ENCODE peak calls at places on chromosomes 13 and 19, in eight cellular contexts. L is adipocyte, B is lower leg skin, D is NCI-H82, V is small intestine, E is GDM1, O is head of caudate nucleus, A is uterus. G is an unnamed sample.

GRCh38 chr13:29756506-29756905 is 93.9 kb downstream of the UBL3 start:
- DNase-seq in L (peak), B (no peak), D (no peak), V (no peak), E (no peak), O (no peak), A (no peak), G (no peak)

GRCh38 chr13:50526771-50527567 is 316.5 kb downstream of the DLEU7 start:
- DNase-seq in L (no peak), B (no peak), D (no peak), V (no peak), E (no peak), O (no peak), A (no peak), G (no peak)

GRCh38 chr19:53158119-53158656 is 665 bp downstream of the ZNF347 start:
- DNase-seq in L (peak), B (peak), D (peak), V (peak), E (no peak), O (no peak), A (peak), G (no peak)

GRCh38 chr19:18879579-18880373 is 16.2 kb downstream of the CERS1 start:
- DNase-seq in L (peak), B (no peak), D (peak), V (peak), E (peak), O (no peak), A (no peak), G (no peak)

GRCh38 chr13:99224019-99224418 is 23.4 kb downstream of the UBAC2 start:
- DNase-seq in L (no peak), B (no peak), D (peak), V (no peak), E (no peak), O (no peak), A (no peak), G (no peak)

GRCh38 chr19:47072323-47072722 is 23.9 kb upstream of the TMEM160 start:
- DNase-seq in L (no peak), B (no peak), D (no peak), V (no peak), E (no peak), O (no peak), A (no peak), G (no peak)

GRCh38 chr13:34913040-34913439 is 29.0 kb upstream of the NBEA start:
- DNase-seq in L (peak), B (no peak), D (peak), V (no peak), E (no peak), O (no peak), A (no peak), G (no peak)

GRCh38 chr19:10141973-10142372 is 22.3 kb upstream of the EIF3G start:
- DNase-seq in L (no peak), B (no peak), D (no peak), V (no peak), E (no peak), O (no peak), A (no peak), G (no peak)

GRCh38 chr13:96003304-96003703 is 49.9 kb downstream of the UGGT2 start:
- DNase-seq in L (no peak), B (no peak), D (no peak), V (no peak), E (no peak), O (no peak), A (no peak), G (no peak)

GRCh38 chr19:31347828-31348314 is 1.4 kb downstream of the TSHZ3 start:
- DNase-seq in L (peak), B (no peak), D (no peak), V (no peak), E (no peak), O (no peak), A (peak), G (no peak)

GRCh38 chr13:112987625-112988024 is 18.6 kb downstream of the MCF2L start:
- DNase-seq in L (no peak), B (no peak), D (no peak), V (no peak), E (no peak), O (no peak), A (no peak), G (no peak)

GRCh38 chr19:47471381-47471732 is 336 bp downstream of the SLC8A2 start:
- DNase-seq in L (no peak), B (no peak), D (no peak), V (no peak), E (no peak), O (no peak), A (no peak), G (no peak)

GRCh38 chr19:13637664-13638063 is 126.7 kb upstream of the MRI1 start:
- DNase-seq in L (no peak), B (no peak), D (no peak), V (no peak), E (no peak), O (no peak), A (no peak), G (no peak)

GRCh38 chr13:106490177-106490576 is 45.3 kb downstream of the EFNB2 start:
- DNase-seq in L (no peak), B (no peak), D (no peak), V (no peak), E (no peak), O (no peak), A (no peak), G (no peak)

GRCh38 chr13:79227418-79227817 is 178.6 kb downstream of the RBM26 start:
- DNase-seq in L (no peak), B (no peak), D (no peak), V (no peak), E (no peak), O (no peak), A (no peak), G (no peak)

G was measured in epithelial cell of prostate.